ENCODE peak calls at places on chromosomes 3 and 15, in four cellular contexts. M is EL, Q is hypothalamus, K is breast epithelium. C is an unnamed sample.

GRCh38 chr3:18225709-18226108 is 199.4 kb downstream of the SATB1 start:
- DNase-seq in M (no peak), Q (no peak), K (no peak), C (no peak)

GRCh38 chr15:61660579-61660978 is 399.7 kb downstream of the VPS13C start:
- DNase-seq in M (peak; percentile 36), Q (no peak), K (no peak), C (no peak)

GRCh38 chr3:4978966-4979400 is 254 bp upstream of the BHLHE40 start:
- DNase-seq in M (peak; percentile 97), Q (peak; percentile 81), K (peak; percentile 97), C (peak; percentile 89)

GRCh38 chr3:155423526-155423925 is 130.0 kb upstream of the STRIT1 start:
- DNase-seq in M (no peak), Q (no peak), K (no peak), C (no peak)

GRCh38 chr3:122392868-122393844 is 9.2 kb downstream of the FAM162A start:
- DNase-seq in M (peak; percentile 54), Q (no peak), K (no peak), C (peak; percentile 12)

GRCh38 chr3:196528639-196529233 is 13.6 kb upstream of the SMCO1 start:
- DNase-seq in M (peak; percentile 82), Q (peak; percentile 41), K (peak; percentile 30), C (peak; percentile 35)

GRCh38 chr3:148925841-148926240 is 60.7 kb downstream of the CPA3 start:
- DNase-seq in M (no peak), Q (no peak), K (no peak), C (no peak)

GRCh38 chr3:142224482-142225072 is 808 bp downstream of the GK5 start:
- DNase-seq in M (no peak), Q (no peak), K (peak; percentile 50), C (no peak)

GRCh38 chr15:66876731-66877545 is 174.9 kb downstream of the SMAD6 start:
- DNase-seq in M (no peak), Q (no peak), K (no peak), C (no peak)

GRCh38 chr15:77858677-77859490 is 218.6 kb downstream of the TBC1D2B start:
- DNase-seq in M (no peak), Q (no peak), K (no peak), C (no peak)

GRCh38 chr15:62985768-62986167 is 56.8 kb upstream of the TPM1 start:
- DNase-seq in M (peak; percentile 99), Q (no peak), K (no peak), C (no peak)

GRCh38 chr15:39407116-39407515 is 173.8 kb upstream of the THBS1 start:
- DNase-seq in M (peak; percentile 56), Q (no peak), K (no peak), C (no peak)

GRCh38 chr15:90840954-90841353 is 27.4 kb upstream of the FURIN start:
- DNase-seq in M (no peak), Q (no peak), K (no peak), C (no peak)